ENCODE peak calls at places on chromosomes 11 and 22, in four cellular contexts. Y is cardiac muscle cell, Z is retinal pigment epithelial cell, B is lower leg skin. G is an unnamed sample.

GRCh38 chr11:78690588-78690987 is 115.9 kb upstream of the NARS2 start:
- DNase-seq in Y (no peak), Z (no peak), B (no peak), G (no peak)

GRCh38 chr22:42794551-42795510 is 62.2 kb downstream of the ARFGAP3 start:
- DNase-seq in Y (no peak), Z (no peak), B (peak; percentile 76), G (no peak)

GRCh38 chr11:41498726-41499125 is 39.3 kb upstream of the LRRC4C start:
- DNase-seq in Y (peak; percentile 42), Z (no peak), B (no peak), G (no peak)

GRCh38 chr11:12914401-12914912 is 94.7 kb upstream of the RASSF10 start:
- DNase-seq in Y (peak; percentile 42), Z (no peak), B (peak; percentile 86), G (no peak)

GRCh38 chr11:48019230-48019584 is 38.8 kb downstream of the PTPRJ start:
- DNase-seq in Y (peak; percentile 44), Z (peak; percentile 64), B (no peak), G (no peak)

GRCh38 chr11:8717876-8718753 is 35.5 kb downstream of the RPL27A start:
- DNase-seq in Y (peak; percentile 93), Z (peak; percentile 72), B (no peak), G (no peak)

GRCh38 chr11:17906436-17906835 is 106.4 kb downstream of the SERGEF start:
- DNase-seq in Y (no peak), Z (no peak), B (no peak), G (no peak)

GRCh38 chr11:36364551-36364950 is 68.5 kb downstream of the PRR5L start:
- DNase-seq in Y (no peak), Z (no peak), B (no peak), G (no peak)

GRCh38 chr11:32333335-32333991 is 101.9 kb downstream of the WT1 start:
- DNase-seq in Y (peak; percentile 76), Z (no peak), B (peak; percentile 86), G (no peak)

GRCh38 chr11:19199766-19200165 is 2.0 kb downstream of the CSRP3 start:
- DNase-seq in Y (peak; percentile 33), Z (no peak), B (no peak), G (no peak)

GRCh38 chr11:112369374-112369773 is 108.7 kb upstream of the PLET1 start:
- DNase-seq in Y (no peak), Z (no peak), B (no peak), G (no peak)

GRCh38 chr11:125364085-125364822 is 131.8 kb downstream of the FEZ1 start:
- DNase-seq in Y (peak; percentile 34), Z (no peak), B (no peak), G (no peak)

GRCh38 chr11:18012314-18012905 is 437 bp downstream of the SERGEF start:
- DNase-seq in Y (peak; percentile 14), Z (no peak), B (no peak), G (no peak)

GRCh38 chr11:19666951-19667350 is 45.7 kb upstream of the NAV2 start:
- DNase-seq in Y (no peak), Z (no peak), B (no peak), G (no peak)

GRCh38 chr11:61949169-61950034 is 749 bp upstream of the BEST1 start:
- DNase-seq in Y (peak; percentile 98), Z (peak; percentile 82), B (peak; percentile 95), G (no peak)

GRCh38 chr11:6992026-6992425 is 28.1 kb downstream of the ZNF214 start:
- DNase-seq in Y (peak; percentile 25), Z (no peak), B (no peak), G (no peak)

GRCh38 chr11:74018331-74019005 is 9.6 kb upstream of the UCP3 start:
- DNase-seq in Y (peak; percentile 98), Z (no peak), B (peak; percentile 97), G (no peak)

GRCh38 chr22:42630901-42631602 is 9.3 kb downstream of the ATP5MGL start:
- DNase-seq in Y (no peak), Z (no peak), B (no peak), G (no peak)

GRCh38 chr22:49756656-49757055 is 71.0 kb downstream of the BRD1 start:
- DNase-seq in Y (no peak), Z (no peak), B (peak; percentile 37), G (no peak)

GRCh38 chr11:68269414-68270081 is 2.2 kb downstream of the C11orf24 start:
- DNase-seq in Y (peak; percentile 79), Z (no peak), B (peak; percentile 49), G (no peak)

GRCh38 chr22:47292546-47293320 is 530.3 kb downstream of the TBC1D22A start:
- DNase-seq in Y (peak; percentile 10), Z (no peak), B (peak; percentile 69), G (peak; percentile 56)

DNA sequence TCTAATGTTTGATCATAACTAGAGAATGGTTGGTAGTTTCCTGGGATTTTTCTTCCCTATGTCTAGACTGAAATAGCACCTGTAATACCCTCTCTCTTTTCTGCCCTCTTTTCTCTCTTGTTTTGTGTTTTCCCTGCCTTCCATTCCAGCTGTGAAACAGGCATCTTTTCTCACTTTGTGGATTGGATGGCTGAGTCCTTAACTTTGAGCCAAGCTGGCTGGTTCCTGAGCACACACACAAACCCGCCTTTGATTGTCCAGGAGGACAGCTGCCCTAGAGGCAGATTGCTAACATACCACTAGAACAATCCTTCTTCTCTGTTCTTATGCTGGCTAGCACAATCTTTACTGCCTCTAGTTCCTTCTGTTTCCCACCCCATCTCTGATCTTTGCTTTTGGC is 17.7 kb downstream of the CTNND1 start:
- DNase-seq in Y (peak; percentile 79), Z (no peak), B (no peak), G (no peak)
- TF ChIP-seq CTCF in Y (no peak), Z (peak; percentile 21), B (no peak), G (peak; percentile 34)

DNA sequence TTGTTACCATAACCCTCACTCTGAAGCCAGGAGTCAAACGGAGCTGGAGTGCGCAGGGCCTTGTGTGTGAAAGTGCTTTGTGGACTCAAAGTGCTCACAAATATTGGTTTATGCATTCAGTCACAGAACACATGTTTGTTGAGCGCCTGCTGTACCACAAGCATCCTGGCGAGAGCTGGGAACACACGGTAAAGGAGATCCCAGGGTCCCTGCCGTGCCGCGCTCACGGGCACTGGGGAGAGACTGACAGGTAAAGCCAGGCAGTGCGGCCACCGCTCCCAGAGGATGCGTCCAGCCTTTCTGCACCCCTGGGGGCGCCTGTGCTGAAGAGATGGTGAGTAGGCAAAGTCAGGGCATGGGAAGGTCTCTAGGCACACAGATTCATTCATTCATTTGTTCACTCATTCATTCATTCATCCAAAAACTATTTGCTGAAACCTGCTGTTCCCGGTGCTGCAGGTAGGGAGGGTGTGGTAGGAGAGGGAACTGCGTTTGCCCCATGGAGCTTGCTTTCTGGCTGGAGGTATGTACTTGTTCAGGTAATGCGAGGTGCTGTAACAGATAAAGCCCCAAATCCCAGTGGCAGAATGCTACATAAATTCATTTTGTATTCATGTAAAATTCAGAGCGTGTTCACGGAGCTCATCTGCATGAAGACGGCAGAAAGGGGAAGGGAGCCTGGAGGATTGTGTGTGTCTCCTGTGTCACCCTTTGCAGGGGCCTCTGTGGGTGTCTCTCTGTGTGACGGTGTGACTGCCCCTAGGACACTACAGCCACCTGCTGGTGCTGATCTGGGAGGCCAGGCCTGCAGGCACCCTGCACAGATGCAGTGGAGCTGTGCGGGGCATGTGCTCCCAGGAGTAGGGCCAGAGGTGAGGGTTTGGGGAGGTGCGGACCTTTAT is 167.0 kb upstream of the B3GAT1 start:
- DNase-seq in Y (no peak), Z (no peak), B (no peak), G (no peak)
- TF ChIP-seq CTCF in Y (no peak), Z (no peak), B (no peak), G (peak; percentile 28)

GRCh38 chr11:44484211-44484610 is 81.3 kb upstream of the CD82 start:
- DNase-seq in Y (peak; percentile 35), Z (no peak), B (no peak), G (no peak)
- TF ChIP-seq CTCF in Y (peak; percentile 37), Z (peak; percentile 51), B (no peak), G (peak; percentile 60)

GRCh38 chr11:40130427-40130826 is 1329.0 kb downstream of the LRRC4C start:
- DNase-seq in Y (no peak), Z (no peak), B (no peak), G (no peak)
- TF ChIP-seq CTCF in Y (no peak), Z (peak; percentile 52), B (no peak), G (peak; percentile 63)

GRCh38 chr11:119533931-119534694 is 111.1 kb upstream of the THY1 start:
- DNase-seq in Y (peak; percentile 69), Z (no peak), B (peak; percentile 94), G (no peak)

GRCh38 chr11:119537641-119538253 is 114.8 kb upstream of the THY1 start:
- DNase-seq in Y (no peak), Z (no peak), B (peak; percentile 8), G (no peak)

GRCh38 chr11:119538748-119539147 is 115.8 kb upstream of the THY1 start:
- DNase-seq in Y (peak; percentile 15), Z (peak; percentile 74), B (peak; percentile 32), G (peak; percentile 32)

GRCh38 chr11:119533462-119533861 is 110.5 kb upstream of the THY1 start:
- DNase-seq in Y (no peak), Z (no peak), B (no peak), G (no peak)

GRCh38 chr11:119536801-119537200 is 113.8 kb upstream of the THY1 start:
- DNase-seq in Y (no peak), Z (no peak), B (no peak), G (no peak)
- TF ChIP-seq CTCF in Y (no peak), Z (no peak), B (no peak), G (peak; percentile 40)

GRCh38 chr11:64759722-64760719 is at the start of gene PYGM:
- DNase-seq in Y (peak; percentile 95), Z (peak; percentile 74), B (no peak), G (no peak)
- TF ChIP-seq CTCF in Y (no peak), Z (no peak), B (no peak), G (no peak)

GRCh38 chr22:37633693-37634504 is 5.6 kb upstream of the SH3BP1 start:
- DNase-seq in Y (peak; percentile 96), Z (no peak), B (peak; percentile 96), G (peak; percentile 83)
- TF ChIP-seq CTCF in Y (peak; percentile 13), Z (peak; percentile 29), B (no peak), G (peak; percentile 44)

DNA sequence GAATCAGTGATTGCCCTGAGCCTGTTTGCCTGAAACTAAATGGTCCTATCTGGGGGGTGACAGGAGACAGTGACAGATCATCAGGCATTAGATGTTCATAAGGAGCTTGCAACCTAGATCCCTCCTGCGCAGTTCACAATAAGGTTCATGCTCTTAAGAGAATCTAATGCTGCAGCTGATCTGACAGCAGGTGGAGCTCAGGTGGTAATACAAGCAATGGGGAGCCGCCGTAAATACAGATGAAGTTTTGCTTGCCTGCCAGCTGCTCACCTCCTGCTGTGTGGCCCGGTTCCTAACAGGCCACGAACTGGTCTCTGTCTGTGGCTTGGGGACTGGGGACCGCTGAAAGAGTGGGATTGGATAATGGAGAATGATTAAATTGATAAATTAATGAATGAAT is 14.0 kb downstream of the NOX4 start:
- DNase-seq in Y (no peak), Z (no peak), B (no peak), G (no peak)
- TF ChIP-seq CTCF in Y (no peak), Z (no peak), B (no peak), G (no peak)